ENCODE peak calls at places on chromosomes 12 and 14, in eight cellular contexts. R is CD8-positive, alpha-beta T cell; N is ovary; L is naive thymus-derived CD8-positive, alpha-beta T cell; B is Caki2; S is anterior cingulate cortex; U is stimulated activated CD4-positive, alpha-beta T cell treated with anti-CD3 and anti-CD28 coated beads, Interleukin-15, amount 100 ng/mL, for 1 hour; J is T-helper 2 cell. H is an unnamed sample.

GRCh38 chr14:103296987-103297386 is 37.0 kb upstream of the EIF5 start:
- DNase-seq in N (no peak), J (no peak), S (no peak), U (no peak), B (no peak), R (no peak), L (no peak), H (no peak)

GRCh38 chr14:67674139-67674479 is 323 bp downstream of the VTI1B start:
- DNase-seq in S (peak), U (peak), L (peak), R (peak), N (peak), J (peak), B (peak), H (peak)

GRCh38 chr12:452667-453210 is 7.0 kb upstream of the B4GALNT3 start:
- DNase-seq in L (peak), U (peak), R (peak), J (peak), N (no peak), S (no peak), B (no peak), H (no peak)

GRCh38 chr12:126668538-126668937 is 1598.4 kb upstream of the TMEM132C start:
- DNase-seq in J (no peak), R (no peak), B (peak), N (no peak), L (no peak), S (no peak), U (no peak), H (no peak)

GRCh38 chr12:89951050-89951693 is 242.5 kb upstream of the ATP2B1 start:
- DNase-seq in L (no peak), U (no peak), B (no peak), R (peak), S (no peak), J (no peak), N (no peak), H (no peak)

GRCh38 chr12:129312048-129312447 is 458.8 kb downstream of the GLT1D1 start:
- DNase-seq in S (no peak), R (no peak), N (no peak), U (no peak), L (no peak), J (no peak), B (no peak), H (no peak)

GRCh38 chr12:6996040-6996441 is 22.2 kb downstream of the LPCAT3 start:
- DNase-seq in R (no peak), L (no peak), N (no peak), U (no peak), J (no peak), S (no peak), B (no peak), H (no peak)

GRCh38 chr12:54222609-54223008 is 33.8 kb upstream of the SMUG1 start:
- DNase-seq in N (no peak), J (no peak), S (no peak), U (no peak), R (no peak), B (peak), L (no peak), H (no peak)

GRCh38 chr12:4107436-4107878 is 166.1 kb upstream of the CCND2 start:
- DNase-seq in L (peak), S (no peak), B (peak), U (peak), J (peak), N (no peak), R (peak), H (peak)